ENCODE peak calls at places on chromosomes 7 and 10, in ten cellular contexts. N, L, J, Q, M, Z, P, S, O and B are unnamed samples.

GRCh38 chr10:4351723-4352565 is 474.1 kb upstream of the AKR1E2 start:
- DNase-seq in N (no peak), L (no peak), J (no peak), Q (no peak), M (no peak), Z (no peak), P (no peak), S (no peak), O (no peak), B (no peak)

GRCh38 chr7:158067219-158067930 is 520.2 kb downstream of the PTPRN2 start:
- DNase-seq in N (no peak), L (no peak), J (no peak), Q (no peak), M (no peak), Z (peak), P (no peak), S (no peak), O (no peak), B (no peak)

GRCh38 chr7:15832996-15833395 is 146.5 kb upstream of the MEOX2 start:
- DNase-seq in N (no peak), L (peak), J (no peak), Q (peak), M (no peak), Z (no peak), P (no peak), S (peak), O (peak), B (peak)

GRCh38 chr7:3154881-3155494 is 111.3 kb upstream of the CARD11 start:
- DNase-seq in N (peak), L (peak), J (no peak), Q (peak), M (peak), Z (peak), P (peak), S (peak), O (peak), B (peak)

GRCh38 chr7:96952974-96953391 is 52.4 kb upstream of the DLX6 start:
- DNase-seq in N (no peak), L (no peak), J (no peak), Q (no peak), M (no peak), Z (no peak), P (no peak), S (no peak), O (no peak), B (no peak)

GRCh38 chr7:111855842-111856227 is 293.5 kb upstream of the IMMP2L start:
- DNase-seq in N (no peak), L (no peak), J (no peak), Q (no peak), M (no peak), Z (no peak), P (no peak), S (peak), O (no peak), B (no peak)

GRCh38 chr10:98030093-98030821 is at the start of gene CRTAC1:
- DNase-seq in N (peak), L (peak), J (no peak), Q (peak), M (no peak), Z (peak), P (no peak), S (peak), O (no peak), B (peak)

GRCh38 chr10:5942001-5942400 is 35.3 kb downstream of the IL15RA start:
- DNase-seq in N (no peak), L (no peak), J (no peak), Q (no peak), M (no peak), Z (no peak), P (no peak), S (no peak), O (no peak), B (no peak)

GRCh38 chr10:48330269-48330668 is 23.8 kb downstream of the MAPK8 start:
- DNase-seq in N (no peak), L (no peak), J (no peak), Q (no peak), M (no peak), Z (no peak), P (no peak), S (no peak), O (no peak), B (no peak)

GRCh38 chr7:95682913-95683312 is 86.6 kb upstream of the PDK4 start:
- DNase-seq in N (no peak), L (no peak), J (no peak), Q (no peak), M (no peak), Z (no peak), P (no peak), S (no peak), O (no peak), B (no peak)

GRCh38 chr7:48781783-48782182 is 142.6 kb upstream of the CDC14C start:
- DNase-seq in N (peak), L (peak), J (no peak), Q (peak), M (no peak), Z (no peak), P (no peak), S (peak), O (no peak), B (no peak)

GRCh38 chr7:31327071-31327470 is 13.5 kb downstream of the NEUROD6 start:
- DNase-seq in N (no peak), L (no peak), J (no peak), Q (no peak), M (no peak), Z (no peak), P (no peak), S (no peak), O (no peak), B (no peak)

GRCh38 chr10:123562811-123563580 is 103.2 kb upstream of the GPR26 start:
- DNase-seq in N (no peak), L (no peak), J (no peak), Q (no peak), M (no peak), Z (no peak), P (no peak), S (no peak), O (no peak), B (peak)

GRCh38 chr7:101097561-101097960 is 12.3 kb downstream of the TRIM56 start:
- DNase-seq in N (no peak), L (no peak), J (no peak), Q (no peak), M (no peak), Z (no peak), P (no peak), S (no peak), O (no peak), B (no peak)

GRCh38 chr10:68099736-68100135 is 9.6 kb upstream of the MYPN start:
- DNase-seq in N (no peak), L (no peak), J (no peak), Q (no peak), M (peak), Z (no peak), P (no peak), S (no peak), O (no peak), B (no peak)

GRCh38 chr10:23422003-23422411 is 16.9 kb upstream of the OTUD1 start:
- DNase-seq in N (no peak), L (no peak), J (no peak), Q (no peak), M (no peak), Z (no peak), P (no peak), S (no peak), O (no peak), B (no peak)

GRCh38 chr10:31099664-31100063 is 68.0 kb upstream of the ZNF438 start:
- DNase-seq in N (peak), L (no peak), J (peak), Q (no peak), M (no peak), Z (no peak), P (no peak), S (no peak), O (no peak), B (peak)

GRCh38 chr10:119061352-119061751 is 19.3 kb downstream of the EIF3A start:
- DNase-seq in N (no peak), L (no peak), J (no peak), Q (no peak), M (no peak), Z (no peak), P (no peak), S (no peak), O (no peak), B (no peak)

GRCh38 chr7:112646787-112647186 is 143.4 kb downstream of the TMEM168 start:
- DNase-seq in N (no peak), L (no peak), J (no peak), Q (no peak), M (no peak), Z (peak), P (no peak), S (no peak), O (no peak), B (no peak)

GRCh38 chr7:27175005-27175625 is 995 bp upstream of the HOXA10 start:
- DNase-seq in N (no peak), L (no peak), J (peak), Q (no peak), M (peak), Z (no peak), P (no peak), S (no peak), O (peak), B (peak)

GRCh38 chr7:11830582-11831382 is 1.2 kb downstream of the THSD7A start:
- DNase-seq in N (no peak), L (peak), J (no peak), Q (peak), M (no peak), Z (peak), P (no peak), S (no peak), O (no peak), B (no peak)

GRCh38 chr10:49177391-49178355 is 10.5 kb downstream of the TMEM273 start:
- DNase-seq in N (peak), L (no peak), J (no peak), Q (no peak), M (peak), Z (no peak), P (peak), S (no peak), O (peak), B (peak)

GRCh38 chr7:112416127-112416526 is 34.1 kb upstream of the IFRD1 start:
- DNase-seq in N (no peak), L (no peak), J (no peak), Q (no peak), M (no peak), Z (no peak), P (no peak), S (no peak), O (no peak), B (no peak)

GRCh38 chr7:13327669-13328068 is 640.2 kb downstream of the ARL4A start:
- DNase-seq in N (no peak), L (no peak), J (no peak), Q (peak), M (peak), Z (no peak), P (no peak), S (peak), O (no peak), B (no peak)

GRCh38 chr10:115921795-115922194 is 351.2 kb downstream of the GFRA1 start:
- DNase-seq in N (no peak), L (no peak), J (no peak), Q (no peak), M (no peak), Z (no peak), P (no peak), S (no peak), O (no peak), B (no peak)